ENCODE peak calls at places on chromosomes 11 and 22, in five cellular contexts. V is neuronal stem cell, J is left lung, F is aorta, I is mucosa of descending colon. L is an unnamed sample.

GRCh38 chr11:2190670-2191471 is 19.3 kb upstream of the TH start:
- DNase-seq in J (no peak), F (no peak), V (peak; percentile 77), I (no peak), L (no peak)

GRCh38 chr11:125390949-125391348 is 105.1 kb downstream of the FEZ1 start:
- DNase-seq in F (no peak), V (no peak), I (no peak), J (no peak), L (no peak)

GRCh38 chr11:27423125-27423524 is 49.5 kb downstream of the LGR4 start:
- DNase-seq in F (no peak), J (no peak), I (no peak), V (no peak), L (no peak)

GRCh38 chr11:75160328-75160757 is 9.4 kb downstream of the SLCO2B1 start:
- DNase-seq in F (no peak), I (no peak), V (no peak), J (no peak), L (no peak)

GRCh38 chr22:49162841-49163240 is 664.8 kb downstream of the BRD1 start:
- DNase-seq in J (peak; percentile 13), V (no peak), I (no peak), F (peak; percentile 57), L (no peak)

GRCh38 chr22:49203863-49204598 is 623.6 kb downstream of the BRD1 start:
- DNase-seq in V (no peak), I (no peak), F (peak; percentile 59), J (peak; percentile 1), L (no peak)

GRCh38 chr11:57335343-57336110 is at the start of gene SSRP1:
- DNase-seq in F (peak; percentile 95), V (peak; percentile 73), J (peak; percentile 91), I (peak; percentile 91), L (peak; percentile 73)

GRCh38 chr11:5242933-5243844 is 6.5 kb downstream of the HBG1 start:
- DNase-seq in F (no peak), J (no peak), I (no peak), V (no peak), L (no peak)

GRCh38 chr11:71930556-71931244 is 1.9 kb downstream of the RNF121 start:
- DNase-seq in J (no peak), I (no peak), F (no peak), V (no peak), L (no peak)

GRCh38 chr22:37400719-37401118 is 26.6 kb downstream of the ELFN2 start:
- DNase-seq in V (no peak), F (no peak), J (no peak), I (no peak), L (no peak)

GRCh38 chr22:41274856-41275255 is 11.1 kb downstream of the RANGAP1 start:
- DNase-seq in J (no peak), I (no peak), V (no peak), F (no peak), L (no peak)

GRCh38 chr11:134412508-134413333 is 679 bp upstream of the B3GAT1 start:
- DNase-seq in F (peak; percentile 75), V (peak; percentile 57), J (no peak), I (no peak), L (no peak)

GRCh38 chr11:26030419-26030818 is 301.5 kb upstream of the ANO3 start:
- DNase-seq in V (no peak), J (no peak), F (no peak), I (no peak), L (no peak)

GRCh38 chr11:71542856-71543743 is 5.1 kb upstream of the KRTAP5-9 start:
- DNase-seq in J (no peak), V (no peak), I (no peak), F (peak; percentile 45), L (no peak)

GRCh38 chr11:84660257-84660656 is 966.9 kb downstream of the DLG2 start:
- DNase-seq in V (no peak), J (no peak), I (no peak), F (no peak), L (no peak)

GRCh38 chr11:75166791-75167190 is 15.9 kb downstream of the SLCO2B1 start:
- DNase-seq in V (no peak), J (no peak), F (no peak), I (no peak), L (no peak)

GRCh38 chr11:8015753-8016239 is 28.7 kb downstream of the EIF3F start:
- DNase-seq in J (no peak), V (no peak), I (no peak), F (peak; percentile 27), L (no peak)

GRCh38 chr22:41596776-41597634 is 7.4 kb upstream of the PMM1 start:
- DNase-seq in I (peak; percentile 78), J (peak; percentile 64), V (peak; percentile 29), F (peak; percentile 83), L (no peak)

GRCh38 chr11:85847436-85847835 is 7.7 kb upstream of the CCDC83 start:
- DNase-seq in I (no peak), V (no peak), J (no peak), F (no peak), L (no peak)

GRCh38 chr11:64226507-64227051 is 505 bp downstream of the NUDT22 start:
- DNase-seq in J (peak; percentile 76), F (peak; percentile 83), V (no peak), I (peak; percentile 87), L (no peak)

GRCh38 chr11:35106595-35106994 is 32.4 kb upstream of the CD44 start:
- DNase-seq in F (no peak), J (no peak), V (no peak), I (no peak), L (no peak)

GRCh38 chr22:27642104-27642800 is 159.3 kb downstream of the MN1 start:
- DNase-seq in V (peak; percentile 36), J (no peak), F (peak; percentile 62), I (no peak), L (no peak)

GRCh38 chr11:116454020-116454645 is 318.7 kb downstream of the BUD13 start:
- DNase-seq in J (peak; percentile 35), I (peak; percentile 54), V (no peak), F (no peak), L (no peak)

GRCh38 chr11:116257092-116257491 is 515.7 kb downstream of the BUD13 start:
- DNase-seq in I (no peak), F (no peak), V (no peak), J (no peak), L (no peak)

GRCh38 chr11:35412285-35412684 is 7.1 kb downstream of the SLC1A2 start:
- DNase-seq in I (no peak), F (no peak), J (no peak), V (no peak), L (no peak)

DNA sequence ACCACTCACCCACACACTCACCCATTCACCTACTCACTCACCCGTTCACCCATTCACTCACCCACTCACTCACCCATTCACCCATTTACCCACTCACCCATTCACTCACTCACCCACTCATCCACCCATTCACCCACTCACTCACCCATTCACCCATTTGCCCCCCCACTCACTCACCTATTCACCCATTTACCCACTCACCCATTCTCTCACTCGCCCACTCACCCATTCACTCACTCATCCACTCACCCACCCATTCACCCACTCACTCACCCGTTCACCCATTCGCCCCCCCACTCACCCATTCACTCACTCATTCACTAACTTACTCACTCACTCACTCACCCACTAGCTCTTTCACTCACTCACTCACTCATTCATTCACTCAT is 15.0 kb downstream of the MUC5AC start:
- DNase-seq in I (no peak), V (no peak), J (no peak), F (no peak), L (no peak)
- H3K9me3 ChIP-seq in I (no peaks in the 10 kb centered on the region), V (peaks cover 6% of the 10 kb centered on the region), J (peaks cover 5% of the 10 kb centered on the region), F (no peaks in the 10 kb centered on the region), L (no peaks in the 10 kb centered on the region)

DNA sequence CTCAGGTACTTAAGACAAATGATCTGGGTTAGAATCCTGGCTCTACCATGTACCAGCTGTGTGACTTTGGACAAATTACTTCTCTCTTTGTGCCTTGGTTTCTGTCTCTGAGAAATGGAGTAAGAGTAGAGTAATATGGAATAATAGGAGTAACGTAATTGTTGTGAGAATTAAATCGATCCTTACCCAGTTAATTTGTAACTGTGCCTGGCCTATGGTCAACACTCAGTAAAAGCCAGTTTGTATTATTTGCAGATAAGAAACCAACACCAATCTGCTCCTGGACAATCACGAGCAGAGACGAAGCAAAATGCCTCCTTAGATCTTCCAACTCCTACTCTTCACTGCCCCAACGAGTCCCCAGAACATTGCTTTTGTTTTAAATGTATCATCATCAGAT is 266.7 kb downstream of the DCDC1 start:
- DNase-seq in F (no peak), J (no peak), I (no peak), V (no peak), L (no peak)
- H3K9me3 ChIP-seq in F (no peaks in the 10 kb centered on the region), J (no peaks in the 10 kb centered on the region), I (no peaks in the 10 kb centered on the region), V (no peaks in the 10 kb centered on the region), L (no peaks in the 10 kb centered on the region)

GRCh38 chr22:11598492-11599440 is 3929.2 kb upstream of the OR11H1 start:
- DNase-seq in V (no peak), J (no peak), I (no peak), F (no peak), L (no peak)
- H3K9me3 ChIP-seq in V (no peaks in the 10 kb centered on the region), J (peaks cover 78% of the 10 kb centered on the region), I (peaks cover 88% of the 10 kb centered on the region), F (peaks cover 4% of the 10 kb centered on the region), L (no peaks in the 10 kb centered on the region)

GRCh38 chr11:10017050-10017449 is 277.0 kb downstream of the SBF2 start:
- DNase-seq in F (no peak), V (no peak), I (no peak), J (no peak), L (no peak)

GRCh38 chr11:10012068-10012467 is 282.0 kb downstream of the SBF2 start:
- DNase-seq in J (no peak), V (no peak), F (no peak), I (no peak), L (no peak)
- H3K9me3 ChIP-seq in J (peaks cover 38% of the 10 kb centered on the region), V (peaks cover 29% of the 10 kb centered on the region), F (no peaks in the 10 kb centered on the region), I (peaks cover 23% of the 10 kb centered on the region), L (no peaks in the 10 kb centered on the region)

DNA sequence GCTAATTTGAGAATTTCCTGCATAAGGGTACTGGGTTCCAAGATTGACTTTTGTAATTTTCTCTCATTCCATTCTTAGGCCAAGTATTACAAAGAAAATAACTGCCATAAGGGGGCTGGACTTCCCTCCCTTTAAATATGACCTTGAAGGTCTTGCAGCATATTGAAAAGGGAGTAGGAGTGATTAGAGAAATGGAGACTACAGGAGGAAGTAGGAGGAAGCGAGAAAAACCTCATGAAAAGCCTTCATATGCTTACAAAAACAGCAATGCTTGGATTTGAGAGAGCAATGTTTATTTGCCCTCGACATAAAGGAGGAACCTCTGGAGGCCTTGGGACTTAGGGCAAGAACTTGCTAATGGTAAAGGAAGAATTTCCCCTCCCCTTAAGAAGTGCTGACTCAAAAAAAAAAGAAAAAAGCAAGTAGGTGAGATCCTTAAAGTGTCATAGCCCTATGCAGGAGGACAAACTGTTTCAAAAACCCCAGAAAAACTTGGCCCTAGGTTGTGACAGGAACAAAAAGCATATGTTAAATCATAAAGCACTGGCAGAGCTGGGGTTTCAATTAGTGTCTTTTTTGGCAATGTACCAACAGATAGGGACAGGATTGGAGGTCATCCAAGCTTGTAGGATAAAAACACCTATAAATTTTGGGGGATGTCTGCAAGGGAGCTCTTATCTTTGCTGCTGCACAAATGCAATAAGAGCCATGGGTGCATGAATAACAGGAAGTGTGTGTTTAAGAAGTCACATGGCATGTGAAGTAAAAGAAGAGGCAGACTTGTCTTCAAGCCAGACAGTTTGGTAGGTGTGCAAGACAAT is 4.9 kb downstream of the GLYAT start:
- DNase-seq in V (no peak), I (no peak), F (no peak), J (no peak), L (no peak)
- H3K9me3 ChIP-seq in V (no peaks in the 10 kb centered on the region), I (no peaks in the 10 kb centered on the region), F (no peaks in the 10 kb centered on the region), J (no peaks in the 10 kb centered on the region), L (no peaks in the 10 kb centered on the region)